ENCODE peak calls at places on chromosomes 11 and 22, in four cellular contexts. Y, V, G and E are unnamed samples.

GRCh38 chr11:61007971-61008896 is 36.8 kb downstream of the CD6 start:
- DNase-seq in Y (no peak), G (no peak), V (no peak), E (peak; percentile 76)

GRCh38 chr11:106077609-106078517 is at the start of gene AASDHPPT:
- DNase-seq in Y (peak; percentile 9), V (no peak), G (peak; percentile 16), E (no peak)

GRCh38 chr11:2527621-2528291 is 82.9 kb downstream of the KCNQ1 start:
- DNase-seq in Y (no peak), G (no peak), V (no peak), E (no peak)

GRCh38 chr11:7703785-7704184 is 2.5 kb downstream of the OVCH2 start:
- DNase-seq in V (no peak), Y (no peak), G (no peak), E (no peak)

GRCh38 chr22:46172522-46172921 is 22.2 kb downstream of the PPARA start:
- DNase-seq in G (no peak), V (no peak), Y (no peak), E (no peak)

GRCh38 chr11:5476184-5476819 is 12.2 kb upstream of the OR52D1 start:
- DNase-seq in Y (peak; percentile 30), V (peak; percentile 8), G (peak; percentile 18), E (peak; percentile 65)

GRCh38 chr11:30487200-30487898 is 98.8 kb downstream of the MPPED2 start:
- DNase-seq in V (no peak), Y (no peak), G (no peak), E (no peak)

GRCh38 chr11:72621008-72621610 is 53.1 kb downstream of the PDE2A start:
- DNase-seq in V (no peak), Y (no peak), G (no peak), E (no peak)

GRCh38 chr22:40509401-40510134 is 127.0 kb downstream of the MRTFA start:
- DNase-seq in V (peak; percentile 88), G (peak; percentile 85), Y (peak; percentile 57), E (no peak)

GRCh38 chr11:47995318-47995717 is 15.0 kb downstream of the PTPRJ start:
- DNase-seq in V (no peak), Y (no peak), G (no peak), E (no peak)

GRCh38 chr22:27206001-27206746 is 548.8 kb downstream of the MIAT start:
- DNase-seq in G (no peak), V (no peak), Y (no peak), E (no peak)